ENCODE peak calls at places on chromosome 17, in seven cellular contexts. M, W, Y, I, V, C and H are unnamed samples.
A peak's percentile ranks its signal among the peaks of the same experiment; 100 is the strongest.

GRCh38 chr17:9517396-9517795 is 58.2 kb downstream of the STX8 start:
- DNase-seq in M (no peak), W (no peak), Y (no peak), I (peak; percentile 5), V (peak; percentile 52), C (no peak), H (no peak)

GRCh38 chr17:78166416-78166815 is 2.0 kb upstream of the SYNGR2 start:
- DNase-seq in M (no peak), W (no peak), Y (no peak), I (no peak), V (no peak), C (no peak), H (no peak)

GRCh38 chr17:29156781-29157180 is 23.4 kb downstream of the MYO18A start:
- DNase-seq in M (no peak), W (no peak), Y (no peak), I (no peak), V (no peak), C (no peak), H (no peak)

GRCh38 chr17:72476134-72476533 is 355.3 kb downstream of the SOX9 start:
- DNase-seq in M (no peak), W (no peak), Y (no peak), I (no peak), V (no peak), C (no peak), H (no peak)

GRCh38 chr17:30969989-30970680 is 704 bp upstream of the RNF135 start:
- DNase-seq in M (no peak), W (peak; percentile 60), Y (no peak), I (no peak), V (no peak), C (no peak), H (peak; percentile 12)

GRCh38 chr17:16483021-16483645 is 8.9 kb downstream of the LRRC75A start:
- DNase-seq in M (no peak), W (no peak), Y (no peak), I (no peak), V (no peak), C (no peak), H (no peak)

GRCh38 chr17:48575066-48575582 is 3.0 kb downstream of the HOXB4 start:
- DNase-seq in M (no peak), W (no peak), Y (no peak), I (no peak), V (peak; percentile 67), C (no peak), H (no peak)

GRCh38 chr17:78291944-78292910 is 60.8 kb downstream of the TMEM235 start:
- DNase-seq in M (no peak), W (no peak), Y (no peak), I (no peak), V (no peak), C (no peak), H (no peak)

GRCh38 chr17:6627019-6627418 is 13.5 kb downstream of the KIAA0753 start:
- DNase-seq in M (no peak), W (no peak), Y (no peak), I (no peak), V (no peak), C (no peak), H (no peak)

GRCh38 chr17:77432034-77432554 is 291.3 kb downstream of the SEC14L1 start:
- DNase-seq in M (no peak), W (no peak), Y (no peak), I (no peak), V (no peak), C (no peak), H (no peak)

GRCh38 chr17:45123930-45124796 is 8.2 kb downstream of the PLCD3 start:
- DNase-seq in M (no peak), W (peak; percentile 84), Y (no peak), I (no peak), V (peak; percentile 88), C (peak; percentile 68), H (no peak)

GRCh38 chr17:41959336-41960095 is 7.1 kb upstream of the CNP start:
- DNase-seq in M (no peak), W (no peak), Y (peak; percentile 73), I (no peak), V (no peak), C (no peak), H (no peak)

GRCh38 chr17:47605006-47605405 is 44.7 kb upstream of the KPNB1 start:
- DNase-seq in M (no peak), W (no peak), Y (no peak), I (no peak), V (peak; percentile 74), C (no peak), H (no peak)

GRCh38 chr17:19319771-19320505 is 42.6 kb downstream of the B9D1 start:
- DNase-seq in M (no peak), W (no peak), Y (no peak), I (no peak), V (no peak), C (no peak), H (no peak)

GRCh38 chr17:21005803-21006202 is 37.0 kb downstream of the USP22 start:
- DNase-seq in M (no peak), W (peak; percentile 37), Y (no peak), I (no peak), V (no peak), C (no peak), H (no peak)

GRCh38 chr17:59311051-59311468 is 20.4 kb upstream of the YPEL2 start:
- DNase-seq in M (peak; percentile 17), W (no peak), Y (no peak), I (peak; percentile 72), V (peak; percentile 70), C (peak; percentile 41), H (no peak)

GRCh38 chr17:73798111-73798748 is 154.0 kb upstream of the SDK2 start:
- DNase-seq in M (no peak), W (no peak), Y (no peak), I (no peak), V (peak; percentile 60), C (no peak), H (peak; percentile 76)

GRCh38 chr17:72587773-72588511 is 467.1 kb downstream of the SOX9 start:
- DNase-seq in M (no peak), W (no peak), Y (no peak), I (no peak), V (no peak), C (no peak), H (no peak)

GRCh38 chr17:4810696-4811289 is 3.8 kb downstream of the PLD2 start:
- DNase-seq in M (no peak), W (no peak), Y (no peak), I (no peak), V (no peak), C (no peak), H (no peak)

GRCh38 chr17:38451030-38451839 is 23.0 kb downstream of the ARHGAP23 start:
- DNase-seq in M (no peak), W (no peak), Y (no peak), I (no peak), V (peak; percentile 93), C (no peak), H (no peak)

GRCh38 chr17:57521606-57522435 is 223.3 kb downstream of the CCDC182 start:
- DNase-seq in M (no peak), W (no peak), Y (no peak), I (no peak), V (peak; percentile 70), C (no peak), H (no peak)

GRCh38 chr17:57455063-57455914 is 199.0 kb downstream of the MSI2 start:
- DNase-seq in M (no peak), W (no peak), Y (no peak), I (peak; percentile 38), V (peak; percentile 84), C (no peak), H (no peak)

DNA sequence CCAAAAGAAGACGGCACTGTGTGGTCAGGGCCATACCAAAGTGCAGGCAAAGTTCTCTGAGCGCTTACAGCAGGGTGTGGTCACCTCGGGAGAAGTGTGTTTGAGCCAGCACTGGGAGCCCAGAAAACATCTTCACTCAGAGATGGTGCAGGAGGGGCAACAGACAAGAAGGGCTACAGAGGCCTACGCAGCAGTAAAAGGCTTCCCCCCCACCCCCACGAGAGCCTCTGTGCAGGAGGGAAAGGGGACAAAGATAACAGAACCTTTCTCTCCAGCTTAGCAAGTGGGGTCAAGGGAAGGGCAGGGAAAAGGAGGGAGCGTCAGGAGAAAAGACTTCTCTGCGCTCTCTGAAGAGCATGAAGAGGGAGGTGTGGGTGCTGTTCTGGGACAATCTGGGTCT is 2.8 kb downstream of the VAT1 start:
- DNase-seq in M (no peak), W (no peak), Y (no peak), I (no peak), V (no peak), C (no peak), H (no peak)
- H3K4me3 ChIP-seq in M (no peak overlapping the region), W (no peak overlapping the region), Y (peak overlapping the region; percentile 89), I (no peak overlapping the region), V (no peak overlapping the region), C (no peak overlapping the region), H (no peak overlapping the region)

GRCh38 chr17:79609616-79610150 is 1.2 kb downstream of the RBFOX3 start:
- DNase-seq in M (no peak), W (no peak), Y (no peak), I (no peak), V (no peak), C (no peak), H (no peak)
- H3K4me3 ChIP-seq in M (no peak overlapping the region), W (no peak overlapping the region), Y (no peak overlapping the region), I (no peak overlapping the region), V (no peak overlapping the region), C (no peak overlapping the region), H (no peak overlapping the region)

GRCh38 chr17:63996430-63997182 is 1.5 kb upstream of the PRR29 start:
- DNase-seq in M (no peak), W (peak; percentile 33), Y (no peak), I (no peak), V (no peak), C (no peak), H (no peak)

GRCh38 chr17:63998050-63998720 is at the start of gene PRR29:
- DNase-seq in M (peak; percentile 74), W (peak; percentile 63), Y (peak; percentile 94), I (peak; percentile 70), V (peak; percentile 26), C (peak; percentile 72), H (no peak)

GRCh38 chr17:63998721-63999679 is 849 bp downstream of the PRR29 start:
- DNase-seq in M (peak; percentile 24), W (peak; percentile 42), Y (peak; percentile 72), I (no peak), V (no peak), C (no peak), H (no peak)

GRCh38 chr17:63995626-63996025 is 2.5 kb upstream of the PRR29 start:
- DNase-seq in M (no peak), W (peak; percentile 25), Y (no peak), I (no peak), V (no peak), C (no peak), H (no peak)

GRCh38 chr17:63997341-63998048 is 656 bp upstream of the PRR29 start:
- DNase-seq in M (no peak), W (peak; percentile 48), Y (no peak), I (no peak), V (no peak), C (peak; percentile 19), H (no peak)
- H3K4me3 ChIP-seq in M (peak overlapping the region; percentile 83), W (peak overlapping the region; percentile 38), Y (peak overlapping the region; percentile 68), I (peak overlapping the region; percentile 62), V (peak overlapping the region; percentile 35), C (no peak overlapping the region), H (peak overlapping the region; percentile 63)

GRCh38 chr17:35149941-35150340 is 2.3 kb downstream of the UNC45B start:
- DNase-seq in M (no peak), W (no peak), Y (no peak), I (no peak), V (no peak), C (no peak), H (no peak)
- H3K4me3 ChIP-seq in M (no peak overlapping the region), W (no peak overlapping the region), Y (no peak overlapping the region), I (no peak overlapping the region), V (no peak overlapping the region), C (no peak overlapping the region), H (no peak overlapping the region)

GRCh38 chr17:32929588-32929987 is 1.6 kb downstream of the TMEM98 start:
- DNase-seq in M (no peak), W (no peak), Y (no peak), I (no peak), V (no peak), C (no peak), H (no peak)
- H3K4me3 ChIP-seq in M (no peak overlapping the region), W (no peak overlapping the region), Y (peak overlapping the region; percentile 70), I (no peak overlapping the region), V (peak overlapping the region; percentile 73), C (no peak overlapping the region), H (peak overlapping the region; percentile 69)